ENCODE peak calls at places on chromosome 22, in five cellular contexts. One of them, this sample, is unnamed.

GRCh38 chr22:24117942-24118341 is 63.3 kb upstream of the SUSD2 start:
- DNase-seq in sigmoid colon: no peak
- DNase-seq in CD8-positive, alpha-beta memory T cell: no peak
- DNase-seq in thoracic aorta: no peak
- DNase-seq in neural progenitor cell: peak; percentile 43
- DNase-seq in this sample: no peak

GRCh38 chr22:20089226-20089976 is 9.4 kb downstream of the DGCR8 start:
- DNase-seq in sigmoid colon: no peak
- DNase-seq in CD8-positive, alpha-beta memory T cell: no peak
- DNase-seq in thoracic aorta: no peak
- DNase-seq in neural progenitor cell: no peak
- DNase-seq in this sample: no peak

GRCh38 chr22:33451851-33452469 is 393.8 kb upstream of the SYN3 start:
- DNase-seq in sigmoid colon: no peak
- DNase-seq in CD8-positive, alpha-beta memory T cell: no peak
- DNase-seq in thoracic aorta: no peak
- DNase-seq in neural progenitor cell: no peak
- DNase-seq in this sample: no peak

GRCh38 chr22:22810018-22810427 is 77.6 kb upstream of the IGLL5 start:
- DNase-seq in sigmoid colon: no peak
- DNase-seq in CD8-positive, alpha-beta memory T cell: peak; percentile 74
- DNase-seq in thoracic aorta: no peak
- DNase-seq in neural progenitor cell: peak; percentile 82
- DNase-seq in this sample: peak; percentile 21

GRCh38 chr22:35605787-35606492 is 11.2 kb downstream of the MB start:
- DNase-seq in sigmoid colon: no peak
- DNase-seq in CD8-positive, alpha-beta memory T cell: no peak
- DNase-seq in thoracic aorta: no peak
- DNase-seq in neural progenitor cell: no peak
- DNase-seq in this sample: no peak

GRCh38 chr22:39503590-39503989 is 1.5 kb downstream of the MIEF1 start:
- DNase-seq in sigmoid colon: no peak
- DNase-seq in CD8-positive, alpha-beta memory T cell: no peak
- DNase-seq in thoracic aorta: no peak
- DNase-seq in neural progenitor cell: no peak
- DNase-seq in this sample: no peak

GRCh38 chr22:31241200-31241599 is 29.1 kb downstream of the LIMK2 start:
- DNase-seq in sigmoid colon: no peak
- DNase-seq in CD8-positive, alpha-beta memory T cell: no peak
- DNase-seq in thoracic aorta: no peak
- DNase-seq in neural progenitor cell: no peak
- DNase-seq in this sample: no peak

GRCh38 chr22:42621505-42622002 is 6.9 kb upstream of the POLDIP3 start:
- DNase-seq in sigmoid colon: no peak
- DNase-seq in CD8-positive, alpha-beta memory T cell: peak; percentile 32
- DNase-seq in thoracic aorta: no peak
- DNase-seq in neural progenitor cell: peak; percentile 93
- DNase-seq in this sample: peak; percentile 25

GRCh38 chr22:23520875-23521441 is 59.1 kb downstream of the IGLL1 start:
- DNase-seq in sigmoid colon: peak; percentile 78
- DNase-seq in CD8-positive, alpha-beta memory T cell: no peak
- DNase-seq in thoracic aorta: no peak
- DNase-seq in neural progenitor cell: peak; percentile 45
- DNase-seq in this sample: peak; percentile 12

GRCh38 chr22:49214976-49215375 is 612.7 kb downstream of the BRD1 start:
- DNase-seq in sigmoid colon: peak; percentile 34
- DNase-seq in CD8-positive, alpha-beta memory T cell: no peak
- DNase-seq in thoracic aorta: no peak
- DNase-seq in neural progenitor cell: no peak
- DNase-seq in this sample: no peak

GRCh38 chr22:49213731-49214352 is 613.8 kb downstream of the BRD1 start:
- DNase-seq in sigmoid colon: peak; percentile 14
- DNase-seq in CD8-positive, alpha-beta memory T cell: no peak
- DNase-seq in thoracic aorta: no peak
- DNase-seq in neural progenitor cell: no peak
- DNase-seq in this sample: no peak

GRCh38 chr22:49218142-49218541 is 609.5 kb downstream of the BRD1 start:
- DNase-seq in sigmoid colon: peak; percentile 13
- DNase-seq in CD8-positive, alpha-beta memory T cell: no peak
- DNase-seq in thoracic aorta: no peak
- DNase-seq in neural progenitor cell: no peak
- DNase-seq in this sample: no peak

GRCh38 chr22:49215840-49216239 is 611.8 kb downstream of the BRD1 start:
- DNase-seq in sigmoid colon: peak; percentile 25
- DNase-seq in CD8-positive, alpha-beta memory T cell: no peak
- DNase-seq in thoracic aorta: no peak
- DNase-seq in neural progenitor cell: no peak
- DNase-seq in this sample: no peak

GRCh38 chr22:49216579-49216978 is 611.1 kb downstream of the BRD1 start:
- DNase-seq in sigmoid colon: peak; percentile 55
- DNase-seq in CD8-positive, alpha-beta memory T cell: no peak
- DNase-seq in thoracic aorta: no peak
- DNase-seq in neural progenitor cell: no peak
- DNase-seq in this sample: no peak
- H3K27ac ChIP-seq in sigmoid colon: no peak overlapping the region
- H3K27ac ChIP-seq in CD8-positive, alpha-beta memory T cell: no peak overlapping the region
- H3K27ac ChIP-seq in thoracic aorta: no peak overlapping the region
- H3K27ac ChIP-seq in neural progenitor cell: no peak overlapping the region
- H3K27ac ChIP-seq in this sample: no peak overlapping the region

DNA sequence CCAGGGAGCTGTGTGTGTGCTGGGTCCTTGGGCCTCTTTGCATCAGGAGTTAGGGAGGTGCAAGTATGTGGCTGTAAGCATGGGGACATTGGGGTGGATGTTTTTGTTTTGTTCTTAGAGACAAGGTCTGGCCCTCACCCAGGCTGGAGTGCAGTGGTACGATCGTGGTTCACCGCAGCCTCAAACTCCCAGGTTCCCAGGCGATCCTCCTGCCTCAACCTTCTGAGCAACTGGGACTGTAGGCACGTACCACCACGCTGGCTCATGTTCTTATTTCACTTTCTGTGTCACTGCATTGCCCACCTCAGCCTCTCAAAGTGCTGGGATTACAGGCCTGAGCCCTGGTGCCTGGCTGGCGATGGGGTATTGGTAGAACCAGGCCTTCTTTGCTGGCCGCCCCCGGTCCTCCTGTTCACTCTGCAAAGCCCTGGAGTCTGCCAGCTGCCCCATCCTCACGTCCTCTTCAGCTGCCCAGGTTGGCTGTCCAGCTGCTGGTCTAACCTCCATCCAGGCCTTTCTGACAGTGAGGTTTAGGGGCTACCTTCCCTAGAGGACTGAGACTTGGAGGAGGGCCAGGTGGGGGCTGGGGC is 851 bp upstream of the GRAMD4 start:
- DNase-seq in sigmoid colon: no peak
- DNase-seq in CD8-positive, alpha-beta memory T cell: no peak
- DNase-seq in thoracic aorta: no peak
- DNase-seq in neural progenitor cell: no peak
- DNase-seq in this sample: no peak
- H3K27ac ChIP-seq in sigmoid colon: peak overlapping the region; percentile 54
- H3K27ac ChIP-seq in CD8-positive, alpha-beta memory T cell: no peak overlapping the region
- H3K27ac ChIP-seq in thoracic aorta: no peak overlapping the region
- H3K27ac ChIP-seq in neural progenitor cell: peak overlapping the region; percentile 60
- H3K27ac ChIP-seq in this sample: peak overlapping the region; percentile 64

GRCh38 chr22:21731503-21731902 is 4.1 kb downstream of the YPEL1 start:
- DNase-seq in sigmoid colon: no peak
- DNase-seq in CD8-positive, alpha-beta memory T cell: no peak
- DNase-seq in thoracic aorta: no peak
- DNase-seq in neural progenitor cell: no peak
- DNase-seq in this sample: no peak
- H3K27ac ChIP-seq in sigmoid colon: no peak overlapping the region
- H3K27ac ChIP-seq in CD8-positive, alpha-beta memory T cell: no peak overlapping the region
- H3K27ac ChIP-seq in thoracic aorta: no peak overlapping the region
- H3K27ac ChIP-seq in neural progenitor cell: no peak overlapping the region
- H3K27ac ChIP-seq in this sample: no peak overlapping the region

GRCh38 chr22:29299136-29299900 is 7.1 kb upstream of the GAS2L1 start:
- DNase-seq in sigmoid colon: no peak
- DNase-seq in CD8-positive, alpha-beta memory T cell: no peak
- DNase-seq in thoracic aorta: no peak
- DNase-seq in neural progenitor cell: no peak
- DNase-seq in this sample: no peak

GRCh38 chr22:29300467-29300806 is 6.0 kb upstream of the GAS2L1 start:
- DNase-seq in sigmoid colon: no peak
- DNase-seq in CD8-positive, alpha-beta memory T cell: no peak
- DNase-seq in thoracic aorta: no peak
- DNase-seq in neural progenitor cell: no peak
- DNase-seq in this sample: no peak

GRCh38 chr22:29302402-29302680 is 4.1 kb upstream of the GAS2L1 start:
- DNase-seq in sigmoid colon: no peak
- DNase-seq in CD8-positive, alpha-beta memory T cell: no peak
- DNase-seq in thoracic aorta: no peak
- DNase-seq in neural progenitor cell: no peak
- DNase-seq in this sample: no peak

GRCh38 chr22:29301716-29302401 is 4.6 kb upstream of the GAS2L1 start:
- DNase-seq in sigmoid colon: no peak
- DNase-seq in CD8-positive, alpha-beta memory T cell: no peak
- DNase-seq in thoracic aorta: no peak
- DNase-seq in neural progenitor cell: no peak
- DNase-seq in this sample: no peak

GRCh38 chr22:29300807-29301601 is 5.4 kb upstream of the GAS2L1 start:
- DNase-seq in sigmoid colon: no peak
- DNase-seq in CD8-positive, alpha-beta memory T cell: no peak
- DNase-seq in thoracic aorta: no peak
- DNase-seq in neural progenitor cell: no peak
- DNase-seq in this sample: no peak
- H3K27ac ChIP-seq in sigmoid colon: no peak overlapping the region
- H3K27ac ChIP-seq in CD8-positive, alpha-beta memory T cell: no peak overlapping the region
- H3K27ac ChIP-seq in thoracic aorta: no peak overlapping the region
- H3K27ac ChIP-seq in neural progenitor cell: peak overlapping the region; percentile 18
- H3K27ac ChIP-seq in this sample: peak overlapping the region; percentile 84

DNA sequence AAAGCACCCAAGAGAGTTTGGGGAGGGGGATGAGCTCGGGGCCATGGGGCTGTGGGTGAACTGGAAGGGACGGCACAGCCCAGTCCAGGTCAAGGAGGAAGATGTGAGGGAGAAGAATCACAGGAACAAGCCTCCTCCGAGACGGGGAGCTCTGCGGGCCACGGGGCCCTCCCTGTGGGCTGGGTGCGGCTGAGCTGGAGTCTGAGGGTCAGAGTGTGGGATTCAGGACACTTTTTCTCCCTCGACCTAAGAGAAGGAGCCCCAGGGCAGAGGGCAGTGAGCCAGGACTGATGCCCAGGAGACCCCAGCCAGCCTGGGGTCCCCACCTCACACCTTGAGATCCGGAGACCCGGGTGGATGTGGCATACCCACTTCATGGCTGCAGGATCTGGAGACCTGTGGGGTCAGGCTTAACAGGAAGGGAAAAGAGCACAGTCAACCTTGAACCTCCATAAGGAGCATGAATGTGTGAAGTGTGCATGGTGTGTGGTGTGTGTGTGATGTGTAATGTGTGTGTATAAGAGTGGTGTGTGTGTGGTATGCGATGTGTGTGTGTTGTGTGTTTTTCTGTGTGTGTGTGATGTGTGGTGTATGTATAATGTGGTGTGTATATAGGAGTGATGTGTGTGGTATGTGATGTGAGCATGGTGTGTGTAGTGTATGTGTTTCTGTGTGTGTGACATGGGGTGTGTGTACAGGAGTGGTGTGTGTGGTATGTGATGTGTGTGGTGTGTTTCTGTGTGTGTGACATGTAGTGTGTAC is 504.6 kb downstream of the BRD1 start:
- DNase-seq in sigmoid colon: no peak
- DNase-seq in CD8-positive, alpha-beta memory T cell: no peak
- DNase-seq in thoracic aorta: no peak
- DNase-seq in neural progenitor cell: no peak
- DNase-seq in this sample: no peak
- H3K27ac ChIP-seq in sigmoid colon: no peak overlapping the region
- H3K27ac ChIP-seq in CD8-positive, alpha-beta memory T cell: no peak overlapping the region
- H3K27ac ChIP-seq in thoracic aorta: no peak overlapping the region
- H3K27ac ChIP-seq in neural progenitor cell: no peak overlapping the region
- H3K27ac ChIP-seq in this sample: no peak overlapping the region

DNA sequence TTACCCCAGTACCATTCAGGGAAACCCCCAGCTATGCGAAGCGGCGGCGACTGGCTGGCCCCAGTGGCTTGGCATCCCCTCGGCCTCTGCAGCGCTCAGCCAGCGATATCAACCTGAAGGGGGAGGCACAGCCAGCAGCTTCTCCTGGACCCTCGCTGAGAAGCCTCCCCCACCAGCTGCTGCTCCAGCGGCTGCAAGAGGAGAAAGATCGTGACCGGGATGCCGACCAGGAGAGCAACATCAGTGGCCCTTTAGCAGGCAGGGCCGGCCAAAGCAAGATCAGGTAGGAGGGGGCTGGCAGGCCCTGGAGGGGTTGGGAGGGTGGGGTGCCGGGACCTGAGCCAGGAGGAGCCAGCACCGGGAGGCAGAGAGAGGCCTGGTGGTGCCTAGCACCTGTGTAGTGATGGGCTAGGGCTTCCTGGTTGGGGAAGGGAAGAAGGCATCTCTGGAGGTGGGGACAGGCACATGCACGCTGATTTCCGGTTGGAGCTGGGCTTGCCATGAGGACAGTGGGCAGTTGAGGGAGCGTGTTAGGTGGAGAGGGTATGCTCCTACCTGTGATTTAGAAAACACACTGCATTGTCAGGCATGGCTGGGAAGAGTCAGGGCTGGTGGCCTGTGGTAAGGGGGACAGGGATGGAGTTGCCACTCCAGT is 22.3 kb downstream of the SHANK3 start:
- DNase-seq in sigmoid colon: peak; percentile 56
- DNase-seq in CD8-positive, alpha-beta memory T cell: no peak
- DNase-seq in thoracic aorta: no peak
- DNase-seq in neural progenitor cell: no peak
- DNase-seq in this sample: no peak
- H3K27ac ChIP-seq in sigmoid colon: no peak overlapping the region
- H3K27ac ChIP-seq in CD8-positive, alpha-beta memory T cell: no peak overlapping the region
- H3K27ac ChIP-seq in thoracic aorta: no peak overlapping the region
- H3K27ac ChIP-seq in neural progenitor cell: no peak overlapping the region
- H3K27ac ChIP-seq in this sample: no peak overlapping the region

GRCh38 chr22:46276563-46276962 is 8.8 kb downstream of the TTC38 start:
- DNase-seq in sigmoid colon: no peak
- DNase-seq in CD8-positive, alpha-beta memory T cell: no peak
- DNase-seq in thoracic aorta: no peak
- DNase-seq in neural progenitor cell: no peak
- DNase-seq in this sample: no peak

GRCh38 chr22:46280063-46280817 is 12.4 kb downstream of the TTC38 start:
- DNase-seq in sigmoid colon: no peak
- DNase-seq in CD8-positive, alpha-beta memory T cell: no peak
- DNase-seq in thoracic aorta: no peak
- DNase-seq in neural progenitor cell: no peak
- DNase-seq in this sample: no peak

GRCh38 chr22:46281866-46282678 is 14.3 kb downstream of the TTC38 start:
- DNase-seq in sigmoid colon: peak; percentile 54
- DNase-seq in CD8-positive, alpha-beta memory T cell: no peak
- DNase-seq in thoracic aorta: no peak
- DNase-seq in neural progenitor cell: no peak
- DNase-seq in this sample: no peak

GRCh38 chr22:46280999-46281623 is 13.3 kb downstream of the TTC38 start:
- DNase-seq in sigmoid colon: peak; percentile 53
- DNase-seq in CD8-positive, alpha-beta memory T cell: peak; percentile 62
- DNase-seq in thoracic aorta: no peak
- DNase-seq in neural progenitor cell: no peak
- DNase-seq in this sample: peak; percentile 23

GRCh38 chr22:46278656-46279645 is 11.1 kb downstream of the TTC38 start:
- DNase-seq in sigmoid colon: no peak
- DNase-seq in CD8-positive, alpha-beta memory T cell: no peak
- DNase-seq in thoracic aorta: no peak
- DNase-seq in neural progenitor cell: no peak
- DNase-seq in this sample: no peak
- H3K27ac ChIP-seq in sigmoid colon: no peak overlapping the region
- H3K27ac ChIP-seq in CD8-positive, alpha-beta memory T cell: no peak overlapping the region
- H3K27ac ChIP-seq in thoracic aorta: no peak overlapping the region
- H3K27ac ChIP-seq in neural progenitor cell: no peak overlapping the region
- H3K27ac ChIP-seq in this sample: no peak overlapping the region

GRCh38 chr22:26462971-26463661 is 20.5 kb downstream of the HPS4 start:
- DNase-seq in sigmoid colon: no peak
- DNase-seq in CD8-positive, alpha-beta memory T cell: no peak
- DNase-seq in thoracic aorta: no peak
- DNase-seq in neural progenitor cell: peak; percentile 66
- DNase-seq in this sample: peak; percentile 34
- H3K27ac ChIP-seq in sigmoid colon: no peak overlapping the region
- H3K27ac ChIP-seq in CD8-positive, alpha-beta memory T cell: no peak overlapping the region
- H3K27ac ChIP-seq in thoracic aorta: no peak overlapping the region
- H3K27ac ChIP-seq in neural progenitor cell: no peak overlapping the region
- H3K27ac ChIP-seq in this sample: peak overlapping the region; percentile 58